ENCODE peak calls at places on chromosome 4, in eight cellular contexts. L is HFF-Myc, E is heart left ventricle, Z is pancreas, G is astrocyte of the spinal cord, R is AG09309, P is mucosa of descending colon, X is kidney epithelial cell. S is an unnamed sample.

GRCh38 chr4:11589676-11590075 is 161.0 kb upstream of the HS3ST1 start:
- DNase-seq in E (no peak), G (peak; percentile 59), Z (no peak), X (peak; percentile 67), P (no peak), R (no peak), L (no peak), S (no peak)

GRCh38 chr4:80295841-80296240 is 29.4 kb downstream of the FGF5 start:
- DNase-seq in R (no peak), Z (no peak), E (no peak), X (no peak), L (no peak), P (no peak), G (no peak), S (no peak)

GRCh38 chr4:23889814-23890269 is at the start of gene PPARGC1A:
- DNase-seq in E (peak; percentile 73), Z (peak; percentile 45), G (peak; percentile 17), L (no peak), R (no peak), X (peak; percentile 59), P (peak; percentile 72), S (no peak)

GRCh38 chr4:90799895-90800294 is 672.7 kb downstream of the CCSER1 start:
- DNase-seq in X (no peak), G (no peak), L (no peak), Z (no peak), R (no peak), E (no peak), P (no peak), S (no peak)

GRCh38 chr4:139144911-139145551 is 32.0 kb downstream of the ELF2 start:
- DNase-seq in G (no peak), P (no peak), Z (peak; percentile 14), R (no peak), L (no peak), X (no peak), E (no peak), S (no peak)

GRCh38 chr4:37561803-37562207 is 124.4 kb downstream of the RELL1 start:
- DNase-seq in P (no peak), Z (no peak), X (peak; percentile 44), G (peak; percentile 60), L (no peak), R (no peak), E (no peak), S (no peak)

GRCh38 chr4:24537025-24537424 is 47.3 kb downstream of the DHX15 start:
- DNase-seq in G (no peak), L (no peak), Z (no peak), P (no peak), E (no peak), X (no peak), R (no peak), S (no peak)

GRCh38 chr4:184514121-184514988 is 40.0 kb upstream of the IRF2 start:
- DNase-seq in E (peak; percentile 48), L (peak; percentile 31), X (peak; percentile 70), P (no peak), Z (no peak), R (peak; percentile 59), G (peak; percentile 86), S (peak; percentile 22)

GRCh38 chr4:6268650-6269399 is 825 bp upstream of the WFS1 start:
- DNase-seq in L (no peak), Z (no peak), G (no peak), E (no peak), X (no peak), R (no peak), P (no peak), S (no peak)

GRCh38 chr4:154743683-154744340 is at the start of gene LRAT:
- DNase-seq in E (no peak), X (no peak), P (peak; percentile 86), L (no peak), R (no peak), G (peak; percentile 18), Z (peak; percentile 76), S (no peak)

GRCh38 chr4:21830272-21830671 is 118.3 kb downstream of the KCNIP4 start:
- DNase-seq in L (no peak), E (no peak), P (no peak), G (no peak), Z (no peak), X (no peak), R (no peak), S (no peak)

GRCh38 chr4:128386761-128387599 is 99.4 kb upstream of the PGRMC2 start:
- DNase-seq in Z (peak; percentile 95), X (peak; percentile 91), L (peak; percentile 90), E (peak; percentile 83), R (peak; percentile 92), G (peak; percentile 98), P (peak; percentile 69), S (peak; percentile 92)

GRCh38 chr4:140309124-140309870 is 64.1 kb upstream of the SCOC start:
- DNase-seq in G (peak; percentile 33), L (no peak), E (no peak), Z (no peak), R (no peak), P (no peak), X (no peak), S (no peak)

GRCh38 chr4:78293841-78294301 is 236.7 kb downstream of the FRAS1 start:
- DNase-seq in X (peak; percentile 43), L (peak; percentile 29), E (no peak), R (no peak), G (peak; percentile 88), Z (no peak), P (no peak), S (no peak)

GRCh38 chr4:172844556-172844955 is 324.1 kb upstream of the GALNT7 start:
- DNase-seq in R (no peak), Z (no peak), P (no peak), E (no peak), L (no peak), G (no peak), X (no peak), S (no peak)

GRCh38 chr4:1082215-1083182 is 30.9 kb downstream of the RNF212 start:
- DNase-seq in L (no peak), G (peak; percentile 70), R (peak; percentile 53), P (peak; percentile 53), Z (peak; percentile 94), E (no peak), X (peak; percentile 85), S (peak; percentile 87)

GRCh38 chr4:2936773-2937145 is 26.4 kb downstream of the NOP14 start:
- DNase-seq in P (peak; percentile 25), G (peak; percentile 78), Z (peak; percentile 31), X (no peak), L (no peak), E (no peak), R (no peak), S (peak; percentile 22)

GRCh38 chr4:99402765-99403164 is 32.4 kb downstream of the ADH7 start:
- DNase-seq in X (no peak), L (no peak), R (no peak), P (no peak), Z (no peak), G (no peak), E (no peak), S (no peak)

GRCh38 chr4:125316391-125316780 is 1.6 kb downstream of the FAT4 start:
- DNase-seq in L (no peak), G (no peak), E (peak; percentile 40), R (no peak), Z (peak; percentile 37), X (no peak), P (peak; percentile 29), S (no peak)

GRCh38 chr4:16083217-16084191 is at the start of gene PROM1:
- DNase-seq in R (no peak), L (no peak), Z (peak; percentile 56), G (no peak), E (peak; percentile 27), X (no peak), P (peak; percentile 71), S (no peak)

GRCh38 chr4:122827258-122827887 is 742 bp downstream of the FGF2 start:
- DNase-seq in G (peak; percentile 50), X (no peak), E (peak; percentile 41), L (no peak), P (peak; percentile 51), R (no peak), Z (peak; percentile 15), S (no peak)

GRCh38 chr4:17781072-17781830 is at the start of gene FAM184B:
- DNase-seq in P (no peak), E (no peak), Z (no peak), R (no peak), G (peak; percentile 11), X (no peak), L (no peak), S (no peak)

GRCh38 chr4:129545599-129546278 is 449.8 kb downstream of the C4orf33 start:
- DNase-seq in X (no peak), P (peak; percentile 13), Z (peak; percentile 73), R (no peak), G (peak; percentile 68), E (peak; percentile 81), L (no peak), S (peak; percentile 10)

GRCh38 chr4:145709843-145710242 is 29.9 kb downstream of the C4orf51 start:
- DNase-seq in L (peak; percentile 87), Z (no peak), P (no peak), X (peak; percentile 78), R (peak; percentile 84), E (no peak), G (peak; percentile 87), S (peak; percentile 60)

GRCh38 chr4:140719022-140719421 is 37.2 kb downstream of the TBC1D9 start:
- DNase-seq in G (peak; percentile 56), E (no peak), L (no peak), R (no peak), X (no peak), P (no peak), Z (no peak), S (no peak)

GRCh38 chr4:10107111-10108091 is 9.2 kb downstream of the WDR1 start:
- DNase-seq in E (no peak), R (no peak), G (no peak), L (no peak), P (peak; percentile 26), Z (no peak), X (no peak), S (no peak)
- H3K4me3 ChIP-seq in E (no peak overlapping the region), R (no peak overlapping the region), G (no peak overlapping the region), L (no peak overlapping the region), P (no peak overlapping the region), Z (no peak overlapping the region), X (no peak overlapping the region), S (no peak overlapping the region)

GRCh38 chr4:88041626-88042025 is 34.2 kb downstream of the PKD2 start:
- DNase-seq in P (no peak), R (no peak), L (no peak), X (no peak), Z (peak; percentile 16), G (no peak), E (no peak), S (no peak)
- TF ChIP-seq CTCF in P (no peak), R (no peak), L (no peak), X (no peak), Z (no peak), G (no peak), E (no peak), S (no peak)

GRCh38 chr4:68572653-68573052 is 3.5 kb downstream of the UGT2B17 start:
- DNase-seq in E (no peak), G (no peak), Z (no peak), R (no peak), P (peak; percentile 53), L (no peak), X (no peak), S (no peak)
- H3K4me3 ChIP-seq in E (no peak overlapping the region), G (no peak overlapping the region), Z (no peak overlapping the region), R (no peak overlapping the region), P (no peak overlapping the region), L (no peak overlapping the region), X (no peak overlapping the region), S (no peak overlapping the region)

DNA sequence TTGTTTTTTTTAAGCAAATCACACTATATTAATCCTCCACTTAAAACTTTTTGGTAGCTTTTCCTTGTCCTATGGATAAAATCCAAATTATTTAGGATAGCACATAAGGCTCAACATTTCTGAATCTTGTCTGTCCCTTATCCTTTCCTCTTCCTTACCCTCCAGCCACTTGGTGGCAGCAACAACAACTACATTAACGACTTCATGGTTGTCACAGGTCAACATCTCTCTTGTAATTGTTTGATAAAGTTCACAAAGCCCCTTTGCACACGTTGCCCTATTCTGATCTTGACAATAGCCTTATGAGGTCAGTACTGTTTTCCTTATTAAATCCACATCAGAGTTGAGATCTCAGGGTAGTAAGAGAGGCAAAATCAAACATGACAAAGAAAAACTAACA is 269.0 kb upstream of the PABPC4L start:
- DNase-seq in G (no peak), L (peak; percentile 1), E (no peak), Z (peak; percentile 37), X (no peak), P (no peak), R (no peak), S (no peak)
- TF ChIP-seq CTCF in G (peak; percentile 30), L (no peak), E (peak; percentile 14), Z (peak; percentile 30), X (peak; percentile 47), P (no peak), R (no peak), S (peak; percentile 75)

S was measured in epithelial cell of proximal tubule.